ENCODE peak calls at places on chromosome 10, in nine cellular contexts. E is mammary epithelial cell; H is CD8-positive, alpha-beta memory T cell; C is astrocyte of the spinal cord; J is A549; L is stimulated activated CD4-positive, alpha-beta T cell treated with anti-CD3 and anti-CD28 coated beads, TNF-alpha, amount 100 ng/mL, for 4 hours; D is activated CD4-positive, alpha-beta T cell treated with anti-CD3 and anti-CD28 coated beads for 24 hours; I is NCI-H1417; S is fibroblast of gingiva. Q is an unnamed sample.

GRCh38 chr10:114043532-114044250 is at the start of gene ADRB1:
- DNase-seq in J (peak), I (peak), C (peak), S (peak), E (peak), H (peak), L (no peak), D (no peak), Q (peak)

GRCh38 chr10:112353046-112353445 is 20.9 kb upstream of the ACSL5 start:
- DNase-seq in E (no peak), I (no peak), D (no peak), H (no peak), S (no peak), J (no peak), L (no peak), C (no peak), Q (no peak)

GRCh38 chr10:101441539-101442455 is 87.8 kb downstream of the BTRC start:
- DNase-seq in S (peak), I (peak), J (peak), L (no peak), C (peak), E (peak), D (no peak), H (peak), Q (peak)

GRCh38 chr10:3803295-3803883 is 18.4 kb upstream of the KLF6 start:
- DNase-seq in I (no peak), J (no peak), D (no peak), H (no peak), C (no peak), S (no peak), E (peak), L (no peak), Q (no peak)

GRCh38 chr10:16231734-16232133 is 205.1 kb upstream of the PTER start:
- DNase-seq in H (no peak), E (no peak), S (no peak), I (peak), L (no peak), D (no peak), C (no peak), J (no peak), Q (no peak)

GRCh38 chr10:12902135-12902572 is 99.4 kb downstream of the CCDC3 start:
- DNase-seq in D (peak), C (peak), J (peak), S (peak), L (no peak), I (peak), H (peak), E (peak), Q (peak)

GRCh38 chr10:95552680-95553342 is 8.4 kb downstream of the SORBS1 start:
- DNase-seq in S (no peak), I (no peak), J (peak), H (no peak), C (no peak), E (peak), L (no peak), D (no peak), Q (no peak)

GRCh38 chr10:35005868-35006267 is 84.3 kb downstream of the CUL2 start:
- DNase-seq in E (peak), I (no peak), C (peak), J (peak), S (peak), H (no peak), D (no peak), L (no peak), Q (no peak)

GRCh38 chr10:25557136-25557535 is 376.9 kb upstream of the MYO3A start:
- DNase-seq in E (no peak), I (no peak), C (no peak), J (no peak), L (no peak), D (no peak), S (no peak), H (no peak), Q (no peak)

GRCh38 chr10:58104419-58104818 is 163.3 kb downstream of the IPMK start:
- DNase-seq in I (no peak), D (no peak), H (no peak), C (peak), E (no peak), S (no peak), L (no peak), J (no peak), Q (no peak)

GRCh38 chr10:13684813-13685511 is 98.2 kb downstream of the PRPF18 start:
- DNase-seq in C (peak), L (no peak), S (peak), E (no peak), J (no peak), I (no peak), H (no peak), D (no peak), Q (peak)

GRCh38 chr10:77959887-77960286 is 33.3 kb upstream of the DLG5 start:
- DNase-seq in H (no peak), I (no peak), D (no peak), L (no peak), C (no peak), J (no peak), S (no peak), E (no peak), Q (no peak)

GRCh38 chr10:1043532-1043995 is 5.4 kb downstream of the IDI1 start:
- DNase-seq in I (no peak), L (no peak), D (no peak), S (no peak), J (no peak), C (no peak), H (peak), E (no peak), Q (no peak)

GRCh38 chr10:50579491-50580259 is 44.1 kb downstream of the SGMS1 start:
- DNase-seq in D (no peak), E (no peak), I (no peak), L (no peak), S (no peak), C (no peak), J (no peak), H (no peak), Q (no peak)

GRCh38 chr10:62108768-62109430 is 159.7 kb downstream of the RTKN2 start:
- DNase-seq in I (no peak), S (no peak), C (no peak), H (no peak), L (no peak), J (no peak), E (no peak), D (no peak), Q (no peak)

GRCh38 chr10:2925631-2926030 is 141.7 kb upstream of the PFKP start:
- DNase-seq in L (no peak), H (no peak), I (no peak), D (no peak), J (no peak), E (no peak), C (peak), S (no peak), Q (no peak)

GRCh38 chr10:131982185-131982756 is 548 bp upstream of the BNIP3 start:
- DNase-seq in I (no peak), C (no peak), L (no peak), J (peak), E (no peak), S (no peak), D (no peak), H (no peak), Q (peak)

GRCh38 chr10:26697922-26698608 is 564 bp downstream of the PDSS1 start:
- DNase-seq in E (peak), D (no peak), I (peak), C (no peak), H (no peak), J (peak), S (no peak), L (no peak), Q (peak)

GRCh38 chr10:6279540-6280267 is 77.0 kb downstream of the PFKFB3 start:
- DNase-seq in H (no peak), C (peak), E (no peak), S (peak), J (peak), D (no peak), L (no peak), I (no peak), Q (peak)

GRCh38 chr10:43845121-43845520 is 196.4 kb upstream of the ZNF32 start:
- DNase-seq in C (no peak), E (no peak), H (no peak), I (no peak), L (no peak), J (no peak), S (no peak), D (no peak), Q (no peak)

GRCh38 chr10:13219685-13220670 is 14.2 kb downstream of the UCMA start:
- DNase-seq in J (peak), I (no peak), C (peak), H (peak), S (no peak), L (no peak), E (peak), D (no peak), Q (peak)

GRCh38 chr10:72308320-72308987 is 34.7 kb downstream of the DDIT4 start:
- DNase-seq in E (peak), H (no peak), J (no peak), I (no peak), C (peak), S (peak), D (no peak), L (no peak), Q (peak)

GRCh38 chr10:126939706-126940105 is 34.5 kb downstream of the DOCK1 start:
- DNase-seq in H (no peak), S (no peak), I (no peak), L (no peak), D (no peak), E (no peak), C (no peak), J (no peak), Q (no peak)

GRCh38 chr10:4506087-4506486 is 319.9 kb upstream of the AKR1E2 start:
- DNase-seq in H (no peak), L (no peak), J (no peak), E (no peak), D (no peak), I (no peak), C (no peak), S (no peak), Q (peak)

GRCh38 chr10:76401006-76401405 is 969.6 kb downstream of the LRMDA start:
- DNase-seq in C (no peak), E (no peak), J (no peak), D (no peak), S (peak), H (no peak), L (no peak), I (no peak), Q (peak)